ENCODE peak calls at places on chromosomes 1 and 21, in ten cellular contexts. S is transverse colon, C is breast epithelium, I is mammary epithelial cell, M is stomach, X is left lung, T is H9, H is tibial nerve, P is Panc1, V is cardiac muscle cell. A is an unnamed sample.

GRCh38 chr21:38806153-38806941 is 618 bp downstream of the ETS2 start:
- DNase-seq in V (peak; percentile 52), S (peak; percentile 45), P (no peak), C (no peak), M (no peak), I (no peak), H (no peak), T (no peak), X (peak; percentile 90), A (peak; percentile 45)

GRCh38 chr21:20737227-20737626 is 261.0 kb upstream of the NCAM2 start:
- DNase-seq in H (no peak), S (no peak), T (no peak), X (no peak), C (no peak), V (no peak), P (no peak), M (no peak), I (no peak), A (no peak)

GRCh38 chr1:207302618-207303408 is 18.7 kb upstream of the CD55 start:
- DNase-seq in I (no peak), P (no peak), S (no peak), V (no peak), H (no peak), T (no peak), X (no peak), C (no peak), M (no peak), A (no peak)

GRCh38 chr1:206521002-206521585 is 13.8 kb downstream of the RASSF5 start:
- DNase-seq in M (peak; percentile 77), C (no peak), V (no peak), I (no peak), S (no peak), X (no peak), H (no peak), T (no peak), P (no peak), A (no peak)

GRCh38 chr1:245126530-245126929 is 28.3 kb upstream of the KIF26B start:
- DNase-seq in P (no peak), S (no peak), X (no peak), M (no peak), H (no peak), T (no peak), V (no peak), C (no peak), I (no peak), A (no peak)

GRCh38 chr1:177873238-177873637 is 96.6 kb downstream of the SEC16B start:
- DNase-seq in H (no peak), C (no peak), X (no peak), V (no peak), P (no peak), S (no peak), I (peak; percentile 90), M (no peak), T (no peak), A (no peak)

GRCh38 chr1:230577537-230577936 is 64.7 kb upstream of the COG2 start:
- DNase-seq in P (no peak), I (no peak), M (no peak), X (no peak), S (no peak), V (no peak), H (no peak), T (no peak), C (no peak), A (no peak)

GRCh38 chr1:12546771-12547585 is 71.0 kb downstream of the DHRS3 start:
- DNase-seq in T (no peak), I (no peak), M (no peak), X (peak; percentile 35), P (no peak), V (no peak), S (peak; percentile 13), H (peak; percentile 79), C (peak; percentile 50), A (no peak)

GRCh38 chr1:155305881-155306391 is 2.7 kb upstream of the FDPS start:
- DNase-seq in T (no peak), I (no peak), V (no peak), P (no peak), X (peak; percentile 47), H (no peak), C (no peak), M (no peak), S (no peak), A (no peak)

GRCh38 chr1:17550684-17551584 is 11.4 kb downstream of the ARHGEF10L start:
- DNase-seq in P (no peak), X (no peak), I (peak; percentile 45), M (peak; percentile 50), V (no peak), C (no peak), S (no peak), H (no peak), T (peak; percentile 56), A (peak; percentile 72)
- H3K27ac ChIP-seq in P (no peak overlapping the region), X (no peak overlapping the region), I (no peak overlapping the region), M (peak overlapping the region; percentile 82), V (no peak overlapping the region), C (peak overlapping the region; percentile 39), S (peak overlapping the region; percentile 53), H (peak overlapping the region; percentile 61), T (no peak overlapping the region), A (peak overlapping the region; percentile 43)

GRCh38 chr1:246566808-246567154 is 525 bp downstream of the CNST start:
- DNase-seq in P (no peak), M (no peak), X (no peak), V (no peak), T (no peak), C (no peak), H (no peak), I (no peak), S (no peak), A (no peak)

GRCh38 chr1:246565751-246566127 is 322 bp downstream of the TFB2M start:
- DNase-seq in T (no peak), H (no peak), I (no peak), C (no peak), X (no peak), P (no peak), M (no peak), V (no peak), S (no peak), A (no peak)

GRCh38 chr1:246566128-246566807 is at the start of the genes CNST and TFB2M:
- DNase-seq in P (peak; percentile 96), X (peak; percentile 99), T (peak; percentile 98), S (peak; percentile 98), M (peak; percentile 98), H (peak; percentile 92), I (peak; percentile 99), V (peak; percentile 99), C (peak; percentile 96), A (peak; percentile 98)

GRCh38 chr1:246569248-246570238 is 3.3 kb downstream of the CNST start:
- DNase-seq in X (no peak), H (no peak), I (peak; percentile 5), T (no peak), P (peak; percentile 73), M (no peak), C (no peak), S (peak; percentile 44), V (no peak), A (peak; percentile 55)

DNA sequence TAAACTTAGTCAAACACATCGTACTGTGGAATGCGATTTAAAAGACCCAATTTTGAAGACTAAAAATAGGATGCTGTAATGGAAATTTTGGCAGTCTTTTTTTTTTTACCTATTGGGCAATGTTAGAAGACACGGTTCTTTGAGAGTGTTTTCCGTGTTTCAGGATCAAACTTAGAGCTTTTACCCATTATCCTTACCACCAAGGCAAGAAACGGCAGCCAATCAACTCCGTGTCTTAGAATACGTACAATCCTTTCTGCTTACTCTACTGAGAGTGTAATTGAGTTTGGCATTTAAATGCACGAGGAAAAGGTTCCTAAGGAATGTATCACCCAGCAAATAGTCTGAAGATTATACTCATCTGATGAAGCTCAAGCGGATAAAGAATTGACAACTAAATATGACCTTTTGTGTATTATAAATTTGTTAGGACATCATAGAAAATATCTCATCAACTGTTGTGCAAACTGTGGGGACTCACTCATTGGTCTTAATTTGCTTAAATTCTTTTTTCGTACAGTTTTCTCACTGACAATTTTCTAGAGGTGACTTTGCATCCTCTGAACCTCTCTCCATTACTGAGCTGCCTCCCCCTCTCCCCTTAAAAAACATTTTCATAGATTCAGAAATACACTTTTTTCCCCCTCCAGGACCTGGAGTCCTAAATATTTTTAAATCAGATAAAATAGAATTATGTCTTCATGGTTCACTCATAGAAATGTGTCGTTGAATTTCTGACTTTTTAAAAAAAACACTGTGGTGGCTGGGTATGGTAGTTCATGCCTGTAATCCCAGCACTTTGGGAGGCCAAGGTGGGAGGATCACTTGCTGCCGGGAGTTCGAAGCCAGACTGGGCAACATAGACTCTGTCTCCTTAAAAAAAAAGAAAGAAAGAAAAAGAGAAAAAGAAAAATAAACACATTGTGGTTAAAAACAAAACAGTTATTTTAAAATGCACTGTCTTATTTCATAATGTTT is 1.3 kb downstream of the CNST start:
- DNase-seq in C (no peak), I (peak; percentile 62), V (peak; percentile 11), H (no peak), T (no peak), P (peak; percentile 52), S (no peak), X (no peak), M (no peak), A (no peak)
- H3K4me1 ChIP-seq in C (no peaks in the 10 kb centered on the region), I (peaks cover 8% of the 10 kb centered on the region), V (peaks cover 3% of the 10 kb centered on the region), H (peaks cover 3% of the 10 kb centered on the region), T (no peaks in the 10 kb centered on the region), P (peaks cover 25% of the 10 kb centered on the region), S (peaks cover 49% of the 10 kb centered on the region), X (peaks cover 12% of the 10 kb centered on the region), M (peaks cover 75% of the 10 kb centered on the region), A (peaks cover 8% of the 10 kb centered on the region)

GRCh38 chr1:51327386-51327785 is 3.0 kb downstream of the TTC39A start:
- DNase-seq in C (no peak), S (no peak), H (no peak), M (no peak), P (no peak), V (no peak), X (no peak), I (peak; percentile 8), T (no peak), A (no peak)

GRCh38 chr1:51330331-51331201 is at the start of gene TTC39A:
- DNase-seq in S (no peak), V (peak; percentile 46), C (peak; percentile 49), I (no peak), T (no peak), P (no peak), M (peak; percentile 62), H (no peak), X (no peak), A (no peak)

GRCh38 chr1:51328279-51328678 is 2.1 kb downstream of the TTC39A start:
- DNase-seq in M (no peak), S (no peak), P (no peak), V (no peak), I (no peak), H (no peak), C (no peak), T (no peak), X (no peak), A (no peak)

GRCh38 chr1:51329443-51330325 is 678 bp downstream of the TTC39A start:
- DNase-seq in C (peak; percentile 87), X (no peak), P (no peak), H (no peak), I (no peak), V (no peak), M (peak; percentile 94), T (no peak), S (peak; percentile 82), A (peak; percentile 83)

GRCh38 chr1:51328926-51329325 is 1.4 kb downstream of the TTC39A start:
- DNase-seq in T (no peak), S (no peak), M (no peak), H (no peak), C (no peak), X (no peak), I (no peak), P (no peak), V (no peak), A (no peak)
- TF ChIP-seq CTCF in T (no peak), S (no peak), M (no peak), H (no peak), C (no peak), X (no peak), I (no peak), P (no peak), V (no peak), A (no peak)

GRCh38 chr1:75786901-75787455 is 922 bp downstream of the RABGGTB start:
- DNase-seq in V (no peak), M (no peak), C (no peak), P (no peak), H (no peak), I (no peak), T (no peak), X (no peak), S (no peak), A (no peak)
- H3K27ac ChIP-seq in V (peak overlapping the region; percentile 85), M (peak overlapping the region; percentile 90), C (no peak overlapping the region), P (peak overlapping the region; percentile 100), H (peak overlapping the region; percentile 93), I (peak overlapping the region; percentile 73), T (no peak overlapping the region), X (peak overlapping the region; percentile 92), S (peak overlapping the region; percentile 90), A (peak overlapping the region; percentile 75)

A was measured in colonic mucosa.